ENCODE peak calls at places on chromosomes 3 and 15, in ten cellular contexts. Y is Peyer's patch, O is IMR-90, W is astrocyte of the cerebellum, C is hepatocyte, H is ascending aorta, Q is fibroblast of lung, R is upper lobe of left lung, I is psoas muscle, L is brain microvascular endothelial cell. X is an unnamed sample.

GRCh38 chr15:38667875-38668274 is 103.3 kb upstream of the RASGRP1 start:
- DNase-seq in Q (no peak), W (no peak), O (no peak), Y (no peak), R (no peak), H (no peak), I (no peak), L (no peak), C (no peak), X (no peak)

GRCh38 chr15:77568960-77569646 is 63.6 kb downstream of the LINGO1 start:
- DNase-seq in L (peak), Q (peak), Y (no peak), I (no peak), H (no peak), O (peak), R (peak), C (peak), W (no peak), X (no peak)

GRCh38 chr15:52083603-52084002 is 29.0 kb downstream of the BCL2L10 start:
- DNase-seq in Q (no peak), C (no peak), W (no peak), O (no peak), L (no peak), I (no peak), R (no peak), H (no peak), Y (no peak), X (no peak)

GRCh38 chr15:73344051-73344450 is 24.7 kb downstream of the HCN4 start:
- DNase-seq in I (no peak), L (peak), W (no peak), Y (no peak), R (no peak), C (no peak), H (no peak), O (peak), Q (peak), X (no peak)

GRCh38 chr15:50107591-50108408 is 11.2 kb downstream of the ATP8B4 start:
- DNase-seq in L (no peak), Q (no peak), R (peak), W (no peak), H (no peak), Y (peak), O (no peak), I (no peak), C (no peak), X (no peak)

GRCh38 chr3:76456322-76456721 is 583.6 kb upstream of the ROBO2 start:
- DNase-seq in C (no peak), O (no peak), Y (no peak), Q (peak), W (no peak), R (no peak), L (no peak), H (no peak), I (no peak), X (no peak)

GRCh38 chr3:197736010-197736490 is 654 bp downstream of the RUBCN start:
- DNase-seq in Y (peak), I (no peak), R (peak), O (no peak), W (no peak), C (peak), L (no peak), H (no peak), Q (no peak), X (peak)

GRCh38 chr3:94936023-94936580 is 873.2 kb downstream of the NSUN3 start:
- DNase-seq in I (no peak), Q (peak), R (no peak), W (no peak), L (no peak), O (no peak), C (no peak), H (no peak), Y (no peak), X (no peak)

GRCh38 chr15:56047354-56047753 is 53.9 kb upstream of the NEDD4 start:
- DNase-seq in Q (peak), I (no peak), W (no peak), L (no peak), C (no peak), Y (no peak), R (no peak), H (no peak), O (no peak), X (no peak)

GRCh38 chr3:181054538-181054937 is 65.0 kb upstream of the DNAJC19 start:
- DNase-seq in Y (no peak), I (no peak), L (no peak), W (no peak), C (no peak), R (no peak), H (no peak), Q (no peak), O (no peak), X (no peak)

GRCh38 chr3:185316740-185317407 is 46.1 kb upstream of the MAP3K13 start:
- DNase-seq in I (no peak), Q (peak), Y (no peak), R (no peak), O (peak), H (no peak), C (no peak), L (peak), W (no peak), X (no peak)

GRCh38 chr15:74608776-74609175 is 6.9 kb upstream of the CLK3 start:
- DNase-seq in O (no peak), C (no peak), I (peak), R (no peak), W (no peak), Y (no peak), Q (no peak), H (no peak), L (no peak), X (no peak)

GRCh38 chr3:51539291-51539891 is 872 bp downstream of the RAD54L2 start:
- DNase-seq in Y (peak), R (peak), C (peak), H (no peak), W (peak), L (peak), Q (peak), I (no peak), O (peak), X (no peak)

GRCh38 chr15:77720617-77721016 is 87.9 kb upstream of the LINGO1 start:
- DNase-seq in H (no peak), Q (no peak), Y (no peak), R (no peak), L (no peak), O (no peak), C (no peak), W (no peak), I (no peak), X (no peak)

GRCh38 chr3:27637346-27638000 is 84.7 kb downstream of the EOMES start:
- DNase-seq in L (no peak), R (no peak), W (no peak), H (peak), O (no peak), C (no peak), I (no peak), Y (no peak), Q (no peak), X (no peak)

DNA sequence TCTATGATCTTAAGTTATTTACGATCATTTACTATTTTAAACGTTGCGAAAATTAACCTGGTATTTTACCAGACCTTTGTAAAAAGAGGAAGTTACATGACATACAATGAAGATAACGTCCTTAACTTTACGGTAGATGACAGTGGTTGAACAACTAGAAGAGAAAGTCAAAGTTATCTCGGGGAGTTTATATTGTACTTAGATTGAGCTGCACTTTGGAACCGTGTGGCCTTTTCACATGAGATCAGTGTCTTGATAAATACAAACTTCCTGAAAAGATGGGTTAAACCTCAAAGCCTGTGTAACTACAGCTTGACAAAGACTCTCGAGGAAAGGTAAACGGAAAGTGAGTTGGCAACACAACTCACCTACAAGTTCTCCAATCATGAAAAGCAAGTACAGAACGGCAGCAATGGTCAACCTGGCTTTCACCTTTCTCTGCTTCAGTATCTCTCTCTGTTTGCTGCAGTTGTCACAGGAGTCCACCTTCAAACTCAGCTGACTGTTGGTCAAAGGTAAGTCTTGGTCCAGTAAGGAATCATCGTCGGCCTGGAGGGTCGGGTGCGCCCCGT is 873 bp downstream of the SLC30A4 start:
- DNase-seq in L (no peak), C (peak), W (no peak), Y (peak), I (no peak), H (no peak), Q (peak), O (no peak), R (no peak), X (no peak)
- H3K4me3 ChIP-seq in L (peak), C (peak), W (peak), Y (peak), I (peak), H (peak), Q (peak), O (peak), R (peak), X (peak)

GRCh38 chr3:58635371-58636285 is 30.9 kb downstream of the FAM3D start:
- DNase-seq in I (no peak), R (no peak), C (no peak), L (no peak), O (no peak), W (no peak), H (no peak), Y (no peak), Q (no peak), X (no peak)
- TF ChIP-seq CTCF in I (no peak), R (no peak), C (no peak), L (no peak), O (no peak), W (no peak), H (no peak), Y (no peak), Q (no peak), X (no peak)

DNA sequence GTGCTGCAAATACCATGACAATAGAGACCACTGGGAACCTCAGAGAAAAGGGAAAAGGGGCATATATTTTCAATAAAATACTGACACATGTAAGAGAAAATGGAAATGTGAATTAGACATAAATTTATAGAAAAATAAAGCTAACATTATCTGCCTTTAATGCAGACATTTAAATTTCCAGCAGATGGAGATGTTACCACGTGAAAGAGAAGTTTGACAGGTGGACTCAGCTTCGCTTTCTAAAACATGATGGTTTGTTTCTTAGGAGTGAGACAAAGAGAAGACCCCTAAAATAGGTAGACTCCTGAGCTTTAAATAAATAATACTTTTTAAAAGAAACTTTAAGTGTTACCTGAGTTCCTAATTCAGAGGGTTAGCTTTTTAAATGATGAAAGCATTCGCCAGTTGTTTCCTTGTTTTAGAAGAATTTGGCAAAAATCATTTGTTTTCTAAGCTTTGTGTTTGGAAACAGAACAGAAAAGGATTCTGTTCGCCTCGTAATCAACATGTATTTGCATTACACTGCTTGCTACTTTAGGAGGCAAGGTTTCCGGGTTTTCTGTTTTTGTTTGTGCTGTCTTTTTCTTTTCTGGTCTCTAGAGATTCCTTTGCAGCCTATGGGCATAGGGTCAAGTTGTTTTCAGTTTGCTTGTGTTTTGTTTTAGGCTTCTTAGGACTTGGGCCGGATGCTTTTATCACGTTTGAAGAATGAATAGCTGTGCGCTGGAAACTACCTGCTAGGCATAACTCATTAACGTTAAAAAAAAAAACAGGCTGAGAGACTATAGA is 271.4 kb downstream of the THSD4 start:
- DNase-seq in C (peak), I (no peak), Q (no peak), O (peak), L (no peak), W (peak), H (no peak), R (no peak), Y (no peak), X (no peak)
- H3K4me3 ChIP-seq in C (no peak), I (no peak), Q (no peak), O (no peak), L (no peak), W (no peak), H (no peak), R (no peak), Y (no peak), X (no peak)

DNA sequence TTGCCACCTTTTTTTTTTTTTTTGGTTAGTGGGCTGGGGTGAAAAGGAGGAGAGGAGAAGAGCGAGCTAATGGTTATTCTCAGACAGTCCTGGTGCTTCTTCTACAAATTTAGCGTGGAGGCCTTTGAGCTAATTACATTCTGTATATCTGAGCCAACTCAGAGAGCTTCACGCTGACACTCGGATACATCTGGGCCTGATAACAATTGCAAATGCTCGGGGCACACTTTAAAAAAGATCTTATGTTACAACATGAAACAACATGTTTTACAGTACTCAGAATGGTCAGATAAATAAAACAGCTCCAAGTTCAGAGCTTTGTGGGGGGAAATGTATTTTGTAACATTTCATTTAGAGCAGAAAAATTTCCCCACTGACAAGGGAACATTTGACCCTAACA is 966.9 kb upstream of the NR2F2 start:
- DNase-seq in Y (no peak), O (no peak), W (no peak), H (no peak), C (no peak), R (no peak), Q (no peak), L (no peak), I (no peak), X (no peak)
- TF ChIP-seq CTCF in Y (no peak), O (no peak), W (no peak), H (no peak), C (no peak), R (no peak), Q (no peak), L (no peak), I (no peak), X (no peak)